ENCODE peak calls at places on chromosome 9, in four cellular contexts. One of them, this sample, is unnamed.

GRCh38 chr9:137534256-137535119 is 15.7 kb downstream of the PNPLA7 start:
- DNase-seq in HCT116: peak; percentile 59
- DNase-seq in SK-N-SH: peak; percentile 75
- DNase-seq in GM23248: peak; percentile 82
- DNase-seq in this sample: peak; percentile 84

GRCh38 chr9:109568089-109568488 is 70.0 kb upstream of the PTPN3 start:
- DNase-seq in GM23248: no peak
- DNase-seq in SK-N-SH: no peak
- DNase-seq in HCT116: no peak
- DNase-seq in this sample: no peak

GRCh38 chr9:3527653-3527960 is 1.8 kb upstream of the RFX3 start:
- DNase-seq in GM23248: no peak
- DNase-seq in SK-N-SH: no peak
- DNase-seq in HCT116: no peak
- DNase-seq in this sample: no peak

GRCh38 chr9:131028221-131028884 is 19.4 kb downstream of the LAMC3 start:
- DNase-seq in GM23248: no peak
- DNase-seq in HCT116: no peak
- DNase-seq in SK-N-SH: no peak
- DNase-seq in this sample: no peak

GRCh38 chr9:126690431-126691051 is 76.8 kb downstream of the LMX1B start:
- DNase-seq in GM23248: peak; percentile 37
- DNase-seq in HCT116: peak; percentile 24
- DNase-seq in SK-N-SH: peak; percentile 82
- DNase-seq in this sample: peak; percentile 70

GRCh38 chr9:133378408-133378962 is 2.3 kb downstream of the STKLD1 start:
- DNase-seq in GM23248: no peak
- DNase-seq in SK-N-SH: no peak
- DNase-seq in HCT116: no peak
- DNase-seq in this sample: no peak

GRCh38 chr9:34403554-34404380 is 27.1 kb upstream of the MYORG start:
- DNase-seq in SK-N-SH: peak; percentile 78
- DNase-seq in HCT116: peak; percentile 39
- DNase-seq in GM23248: peak; percentile 69
- DNase-seq in this sample: peak; percentile 87

GRCh38 chr9:75633658-75634057 is 256.8 kb upstream of the PCSK5 start:
- DNase-seq in GM23248: no peak
- DNase-seq in HCT116: no peak
- DNase-seq in SK-N-SH: no peak
- DNase-seq in this sample: no peak

GRCh38 chr9:136119259-136120118 is 814 bp upstream of the TMEM250 start:
- DNase-seq in HCT116: no peak
- DNase-seq in GM23248: peak; percentile 70
- DNase-seq in SK-N-SH: peak; percentile 77
- DNase-seq in this sample: peak; percentile 82

GRCh38 chr9:16652511-16653101 is 217.9 kb downstream of the BNC2 start:
- DNase-seq in SK-N-SH: no peak
- DNase-seq in HCT116: no peak
- DNase-seq in GM23248: no peak
- DNase-seq in this sample: no peak

GRCh38 chr9:91273853-91274552 is 87.7 kb downstream of the AUH start:
- DNase-seq in GM23248: peak; percentile 69
- DNase-seq in HCT116: peak; percentile 8
- DNase-seq in SK-N-SH: no peak
- DNase-seq in this sample: no peak

GRCh38 chr9:21752003-21752402 is 50.4 kb upstream of the MTAP start:
- DNase-seq in HCT116: no peak
- DNase-seq in SK-N-SH: no peak
- DNase-seq in GM23248: peak; percentile 21
- DNase-seq in this sample: no peak

GRCh38 chr9:121556580-121556979 is 56.9 kb upstream of the GGTA1 start:
- DNase-seq in HCT116: no peak
- DNase-seq in SK-N-SH: no peak
- DNase-seq in GM23248: peak; percentile 96
- DNase-seq in this sample: peak; percentile 49

GRCh38 chr9:107178302-107178701 is 104.8 kb upstream of the RAD23B start:
- DNase-seq in HCT116: no peak
- DNase-seq in SK-N-SH: no peak
- DNase-seq in GM23248: no peak
- DNase-seq in this sample: no peak

GRCh38 chr9:132008184-132008781 is 71.4 kb downstream of the MED27 start:
- DNase-seq in HCT116: peak; percentile 15
- DNase-seq in SK-N-SH: no peak
- DNase-seq in GM23248: peak; percentile 60
- DNase-seq in this sample: no peak

GRCh38 chr9:30628915-30629564 is 1755.4 kb upstream of the ACO1 start:
- DNase-seq in GM23248: no peak
- DNase-seq in SK-N-SH: no peak
- DNase-seq in HCT116: no peak
- DNase-seq in this sample: no peak

GRCh38 chr9:76650692-76651091 is 113.5 kb upstream of the PCA3 start:
- DNase-seq in HCT116: no peak
- DNase-seq in GM23248: no peak
- DNase-seq in SK-N-SH: no peak
- DNase-seq in this sample: no peak

GRCh38 chr9:75108571-75108970 is 20.3 kb downstream of the OSTF1 start:
- DNase-seq in GM23248: peak; percentile 71
- DNase-seq in SK-N-SH: no peak
- DNase-seq in HCT116: no peak
- DNase-seq in this sample: no peak

GRCh38 chr9:116190595-116190994 is 37.0 kb downstream of the PAPPA start:
- DNase-seq in SK-N-SH: no peak
- DNase-seq in HCT116: no peak
- DNase-seq in GM23248: peak; percentile 31
- DNase-seq in this sample: peak; percentile 42

GRCh38 chr9:38413283-38413682 is 11.0 kb downstream of the IGFBPL1 start:
- DNase-seq in GM23248: no peak
- DNase-seq in SK-N-SH: no peak
- DNase-seq in HCT116: no peak
- DNase-seq in this sample: no peak

GRCh38 chr9:77456829-77457437 is 191.2 kb downstream of the GNA14 start:
- DNase-seq in SK-N-SH: peak; percentile 76
- DNase-seq in HCT116: peak; percentile 89
- DNase-seq in GM23248: peak; percentile 91
- DNase-seq in this sample: peak; percentile 91

GRCh38 chr9:127522727-127523126 is 71.4 kb downstream of the LRSAM1 start:
- DNase-seq in SK-N-SH: no peak
- DNase-seq in HCT116: no peak
- DNase-seq in GM23248: peak; percentile 59
- DNase-seq in this sample: no peak

GRCh38 chr9:88586452-88586851 is 51.5 kb downstream of the NXNL2 start:
- DNase-seq in HCT116: no peak
- DNase-seq in GM23248: peak; percentile 59
- DNase-seq in SK-N-SH: no peak
- DNase-seq in this sample: no peak

DNA sequence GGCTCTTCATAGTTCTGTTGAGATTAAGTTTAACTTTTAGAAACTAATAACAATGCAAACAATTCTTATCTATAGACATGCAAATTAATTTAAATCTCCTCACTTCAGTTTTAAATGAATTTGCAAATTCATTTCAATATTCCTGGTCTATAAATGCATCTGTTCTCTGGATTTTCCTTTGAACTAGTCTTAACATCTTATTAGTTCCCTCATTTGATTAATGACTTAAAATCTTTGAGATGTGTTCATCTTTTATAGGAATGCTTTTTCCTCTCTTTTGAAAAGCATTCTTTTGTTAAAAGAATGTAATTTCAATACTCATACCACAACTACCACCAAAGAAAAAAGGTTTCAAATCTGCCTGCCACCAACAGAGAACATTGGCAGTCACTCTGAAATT is 169.4 kb downstream of the RASEF start:
- DNase-seq in SK-N-SH: no peak
- DNase-seq in HCT116: no peak
- DNase-seq in GM23248: no peak
- DNase-seq in this sample: no peak
- H3K9me2 ChIP-seq in SK-N-SH: no peaks in the 10 kb centered on the region
- H3K9me2 ChIP-seq in HCT116: no peaks in the 10 kb centered on the region
- H3K9me2 ChIP-seq in GM23248: no peaks in the 10 kb centered on the region
- H3K9me2 ChIP-seq in this sample: no peaks in the 10 kb centered on the region

GRCh38 chr9:79645110-79645509 is 73.3 kb downstream of the TLE4 start:
- DNase-seq in GM23248: no peak
- DNase-seq in HCT116: no peak
- DNase-seq in SK-N-SH: no peak
- DNase-seq in this sample: no peak

GRCh38 chr9:79644601-79645000 is 72.8 kb downstream of the TLE4 start:
- DNase-seq in SK-N-SH: no peak
- DNase-seq in HCT116: no peak
- DNase-seq in GM23248: peak; percentile 44
- DNase-seq in this sample: no peak

GRCh38 chr9:79642671-79643070 is 70.9 kb downstream of the TLE4 start:
- DNase-seq in GM23248: no peak
- DNase-seq in HCT116: no peak
- DNase-seq in SK-N-SH: no peak
- DNase-seq in this sample: no peak

GRCh38 chr9:79641055-79641454 is 69.3 kb downstream of the TLE4 start:
- DNase-seq in SK-N-SH: no peak
- DNase-seq in GM23248: no peak
- DNase-seq in HCT116: no peak
- DNase-seq in this sample: no peak

DNA sequence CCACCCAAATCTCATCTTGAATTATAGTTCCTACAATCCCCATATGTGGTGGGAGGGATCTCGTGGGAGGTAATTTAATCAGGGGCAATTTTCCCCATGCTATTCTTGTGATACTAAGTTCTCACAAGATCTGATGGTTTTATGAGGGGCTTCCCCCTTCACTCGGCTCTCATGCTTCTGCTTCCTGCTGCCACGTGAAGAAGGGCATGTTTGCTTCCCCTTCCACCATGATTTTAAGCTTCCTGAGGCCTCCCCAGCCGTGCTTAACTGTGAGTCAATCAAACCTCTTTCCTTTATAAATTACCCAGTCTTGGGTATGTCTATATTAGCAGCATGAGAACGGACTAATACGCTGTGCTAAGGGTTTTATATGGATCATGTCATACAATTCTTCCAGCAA is 72.3 kb downstream of the TLE4 start:
- DNase-seq in HCT116: no peak
- DNase-seq in GM23248: no peak
- DNase-seq in SK-N-SH: no peak
- DNase-seq in this sample: no peak
- TF ChIP-seq EZH2phosphoT487 in HCT116: no peak
- TF ChIP-seq EZH2phosphoT487 in GM23248: no peak
- TF ChIP-seq EZH2phosphoT487 in SK-N-SH: no peak
- TF ChIP-seq EZH2phosphoT487 in this sample: no peak

GRCh38 chr9:82891321-82891720 is 171.6 kb downstream of the RASEF start:
- DNase-seq in HCT116: no peak
- DNase-seq in SK-N-SH: no peak
- DNase-seq in GM23248: no peak
- DNase-seq in this sample: no peak

GRCh38 chr9:82890401-82890800 is 172.5 kb downstream of the RASEF start:
- DNase-seq in HCT116: no peak
- DNase-seq in GM23248: no peak
- DNase-seq in SK-N-SH: no peak
- DNase-seq in this sample: no peak

GRCh38 chr9:82890865-82891264 is 172.1 kb downstream of the RASEF start:
- DNase-seq in SK-N-SH: no peak
- DNase-seq in HCT116: no peak
- DNase-seq in GM23248: no peak
- DNase-seq in this sample: no peak

GRCh38 chr9:82894961-82895902 is 167.7 kb downstream of the RASEF start:
- DNase-seq in HCT116: no peak
- DNase-seq in GM23248: no peak
- DNase-seq in SK-N-SH: peak; percentile 41
- DNase-seq in this sample: peak; percentile 26
- H3K9me2 ChIP-seq in HCT116: no peaks in the 10 kb centered on the region
- H3K9me2 ChIP-seq in GM23248: no peaks in the 10 kb centered on the region
- H3K9me2 ChIP-seq in SK-N-SH: no peaks in the 10 kb centered on the region
- H3K9me2 ChIP-seq in this sample: no peaks in the 10 kb centered on the region

DNA sequence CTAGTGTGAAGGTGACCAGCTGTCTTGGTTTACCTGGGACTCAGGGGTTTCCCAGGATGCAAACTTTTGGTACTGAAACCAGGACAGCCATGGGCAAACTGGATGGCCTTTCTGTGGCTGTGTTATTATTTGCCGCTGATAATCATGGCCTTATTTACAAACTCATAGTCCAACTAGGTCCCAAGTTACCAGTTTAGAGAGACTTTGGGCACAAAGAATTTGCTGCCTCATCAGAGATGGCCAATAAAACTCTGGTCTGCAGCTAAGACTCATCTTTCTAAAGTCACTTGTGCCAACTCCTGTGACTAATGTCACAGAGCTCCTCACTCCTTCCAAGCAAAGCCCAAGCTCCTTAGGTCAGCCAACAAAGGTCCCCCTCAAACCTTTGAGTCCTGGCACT is 47.5 kb upstream of the PLPP6 start:
- DNase-seq in GM23248: peak; percentile 74
- DNase-seq in HCT116: no peak
- DNase-seq in SK-N-SH: no peak
- DNase-seq in this sample: no peak
- TF ChIP-seq EZH2phosphoT487 in GM23248: no peak
- TF ChIP-seq EZH2phosphoT487 in HCT116: no peak
- TF ChIP-seq EZH2phosphoT487 in SK-N-SH: no peak
- TF ChIP-seq EZH2phosphoT487 in this sample: no peak

GRCh38 chr9:18441245-18441644 is 32.7 kb upstream of the ADAMTSL1 start:
- DNase-seq in HCT116: no peak
- DNase-seq in GM23248: peak; percentile 62
- DNase-seq in SK-N-SH: no peak
- DNase-seq in this sample: no peak

GRCh38 chr9:18438951-18439350 is 35.0 kb upstream of the ADAMTSL1 start:
- DNase-seq in SK-N-SH: no peak
- DNase-seq in HCT116: no peak
- DNase-seq in GM23248: peak; percentile 20
- DNase-seq in this sample: no peak

GRCh38 chr9:18442629-18443491 is 31.1 kb upstream of the ADAMTSL1 start:
- DNase-seq in GM23248: peak; percentile 86
- DNase-seq in HCT116: peak; percentile 43
- DNase-seq in SK-N-SH: peak; percentile 62
- DNase-seq in this sample: peak; percentile 86

GRCh38 chr9:18438300-18438925 is 35.5 kb upstream of the ADAMTSL1 start:
- DNase-seq in GM23248: peak; percentile 72
- DNase-seq in SK-N-SH: peak; percentile 65
- DNase-seq in HCT116: no peak
- DNase-seq in this sample: peak; percentile 67

GRCh38 chr9:18437315-18438200 is 36.4 kb upstream of the ADAMTSL1 start:
- DNase-seq in SK-N-SH: peak; percentile 53
- DNase-seq in GM23248: peak; percentile 68
- DNase-seq in HCT116: no peak
- DNase-seq in this sample: peak; percentile 39
- H3K9me2 ChIP-seq in SK-N-SH: no peaks in the 10 kb centered on the region
- H3K9me2 ChIP-seq in GM23248: no peaks in the 10 kb centered on the region
- H3K9me2 ChIP-seq in HCT116: no peaks in the 10 kb centered on the region
- H3K9me2 ChIP-seq in this sample: no peaks in the 10 kb centered on the region